ENCODE peak calls at places on chromosomes 16 and 17, in six cellular contexts. Z is adrenal gland, S is thoracic aorta, A is hepatocyte, G is A549, X is K562. W is an unnamed sample.

GRCh38 chr17:45414997-45415881 is 17.4 kb downstream of the ARHGAP27 start:
- DNase-seq in X (no peak), S (no peak), A (no peak), Z (no peak), G (no peak), W (no peak)

GRCh38 chr16:79261461-79261860 is 339.1 kb downstream of the MAF start:
- DNase-seq in A (peak; percentile 45), X (peak; percentile 42), Z (no peak), G (no peak), S (no peak), W (no peak)

GRCh38 chr16:50213939-50214519 is 52.3 kb upstream of the ADCY7 start:
- DNase-seq in S (no peak), Z (no peak), A (peak; percentile 54), X (peak; percentile 39), G (peak; percentile 52), W (no peak)

GRCh38 chr17:50765454-50766221 is 1.7 kb downstream of the ANKRD40CL start:
- DNase-seq in Z (no peak), G (no peak), X (no peak), S (no peak), A (no peak), W (no peak)

GRCh38 chr16:47045023-47045422 is 71.5 kb upstream of the DNAJA2 start:
- DNase-seq in Z (no peak), G (no peak), X (no peak), S (no peak), A (no peak), W (no peak)

GRCh38 chr17:46865100-46865499 is 13.7 kb downstream of the WNT9B start:
- DNase-seq in X (no peak), Z (no peak), G (no peak), A (no peak), S (no peak), W (no peak)

GRCh38 chr17:72954595-72954994 is 137.9 kb downstream of the SLC39A11 start:
- DNase-seq in Z (peak; percentile 46), A (no peak), X (no peak), S (no peak), G (no peak), W (no peak)

GRCh38 chr16:57783883-57784282 is 18.4 kb downstream of the KIFC3 start:
- DNase-seq in Z (no peak), S (no peak), G (no peak), X (no peak), A (no peak), W (no peak)

GRCh38 chr17:49277638-49278037 is 47.1 kb upstream of the PHOSPHO1 start:
- DNase-seq in X (no peak), S (no peak), Z (no peak), G (no peak), A (no peak), W (no peak)

GRCh38 chr17:2852729-2853110 is 56.5 kb downstream of the RAP1GAP2 start:
- DNase-seq in Z (no peak), X (no peak), G (no peak), S (no peak), A (no peak), W (no peak)

GRCh38 chr16:74842413-74842812 is 67.8 kb upstream of the FA2H start:
- DNase-seq in S (no peak), Z (no peak), X (no peak), A (no peak), G (no peak), W (no peak)

GRCh38 chr17:45149037-45149668 is 878 bp downstream of the HEXIM1 start:
- DNase-seq in Z (peak; percentile 88), G (peak; percentile 93), X (peak; percentile 81), A (peak; percentile 95), S (no peak), W (peak; percentile 89)

GRCh38 chr16:70703835-70704381 is 18.1 kb upstream of the MTSS2 start:
- DNase-seq in X (no peak), Z (no peak), A (no peak), G (no peak), S (no peak), W (no peak)

GRCh38 chr16:81280393-81280792 is 34.4 kb upstream of the GAN start:
- DNase-seq in A (no peak), G (no peak), Z (no peak), X (no peak), S (no peak), W (no peak)

GRCh38 chr17:2421315-2422147 is 20.7 kb upstream of the MNT start:
- DNase-seq in X (no peak), S (no peak), Z (peak; percentile 73), G (no peak), A (no peak), W (no peak)

GRCh38 chr16:14302031-14302398 is 230.9 kb downstream of the MRTFB start:
- DNase-seq in G (peak; percentile 56), Z (peak; percentile 66), S (no peak), X (peak; percentile 88), A (peak; percentile 87), W (peak; percentile 55)

GRCh38 chr16:80912651-80913050 is 94.0 kb downstream of the CMC2 start:
- DNase-seq in G (no peak), S (no peak), X (no peak), A (no peak), Z (no peak), W (no peak)

GRCh38 chr16:53064179-53064578 is 9.4 kb downstream of the CHD9 start:
- DNase-seq in X (no peak), G (no peak), Z (no peak), S (no peak), A (no peak), W (no peak)

GRCh38 chr16:53067675-53068074 is 12.9 kb downstream of the CHD9 start:
- DNase-seq in A (no peak), S (no peak), X (no peak), Z (no peak), G (no peak), W (no peak)

GRCh38 chr16:53061701-53062159 is 6.9 kb downstream of the CHD9 start:
- DNase-seq in S (no peak), A (no peak), Z (no peak), G (no peak), X (no peak), W (no peak)

GRCh38 chr16:53068423-53068833 is 13.6 kb downstream of the CHD9 start:
- DNase-seq in X (no peak), Z (no peak), S (no peak), A (no peak), G (no peak), W (no peak)

GRCh38 chr16:53065436-53066165 is 10.8 kb downstream of the CHD9 start:
- DNase-seq in X (no peak), Z (no peak), A (no peak), G (no peak), S (no peak), W (no peak)
- H3K4me1 ChIP-seq in X (no peaks in the 10 kb centered on the region), Z (peaks cover 41% of the 10 kb centered on the region), A (no peaks in the 10 kb centered on the region), G (peaks cover 15% of the 10 kb centered on the region), S (peaks cover 9% of the 10 kb centered on the region), W (no peaks in the 10 kb centered on the region)

DNA sequence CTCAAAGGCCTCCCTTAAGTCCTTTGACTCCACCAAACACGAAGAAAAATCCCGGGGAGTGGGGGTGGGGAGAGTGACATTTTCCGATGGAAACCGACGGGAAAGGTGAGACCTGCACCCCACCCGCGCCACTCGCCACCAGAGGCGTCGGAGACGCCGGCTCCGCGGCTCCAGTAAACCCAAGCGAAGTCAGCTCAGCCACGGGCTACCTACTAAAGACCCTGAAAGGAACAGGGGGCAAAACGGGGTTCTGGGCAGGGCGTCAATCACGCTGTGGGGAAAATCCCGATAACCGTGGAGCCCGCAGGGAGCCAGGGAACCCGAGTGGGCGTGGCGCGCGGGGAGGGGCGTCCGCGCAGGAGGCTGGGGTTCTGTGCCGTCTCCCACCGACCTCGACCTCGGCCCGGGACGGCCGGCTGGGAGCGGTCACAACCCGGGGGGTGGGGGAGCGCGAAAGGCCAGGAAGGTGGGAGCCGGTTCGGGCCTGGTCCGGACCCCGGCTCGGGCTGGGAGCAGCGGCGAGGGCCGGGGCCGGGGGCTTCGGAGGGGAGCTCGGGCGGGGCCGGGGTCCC is 565 bp downstream of the WDR45B start:
- DNase-seq in X (peak; percentile 65), A (peak; percentile 68), G (peak; percentile 56), Z (peak; percentile 50), S (no peak), W (peak; percentile 57)
- TF ChIP-seq CTCF in X (no peak), A (no peak), G (no peak), Z (no peak), S (no peak), W (no peak)

GRCh38 chr16:54284931-54285413 is 1.6 kb downstream of the IRX3 start:
- DNase-seq in S (no peak), Z (no peak), A (no peak), X (no peak), G (no peak), W (no peak)

GRCh38 chr16:54284319-54284930 is 2.2 kb downstream of the IRX3 start:
- DNase-seq in S (no peak), X (no peak), G (no peak), Z (no peak), A (peak; percentile 66), W (no peak)

GRCh38 chr16:54282202-54282922 is 4.2 kb downstream of the IRX3 start:
- DNase-seq in Z (peak; percentile 27), G (peak; percentile 77), A (peak; percentile 78), S (no peak), X (peak; percentile 73), W (no peak)

GRCh38 chr16:54282923-54283734 is 3.5 kb downstream of the IRX3 start:
- DNase-seq in X (no peak), S (no peak), Z (no peak), A (no peak), G (no peak), W (no peak)

DNA sequence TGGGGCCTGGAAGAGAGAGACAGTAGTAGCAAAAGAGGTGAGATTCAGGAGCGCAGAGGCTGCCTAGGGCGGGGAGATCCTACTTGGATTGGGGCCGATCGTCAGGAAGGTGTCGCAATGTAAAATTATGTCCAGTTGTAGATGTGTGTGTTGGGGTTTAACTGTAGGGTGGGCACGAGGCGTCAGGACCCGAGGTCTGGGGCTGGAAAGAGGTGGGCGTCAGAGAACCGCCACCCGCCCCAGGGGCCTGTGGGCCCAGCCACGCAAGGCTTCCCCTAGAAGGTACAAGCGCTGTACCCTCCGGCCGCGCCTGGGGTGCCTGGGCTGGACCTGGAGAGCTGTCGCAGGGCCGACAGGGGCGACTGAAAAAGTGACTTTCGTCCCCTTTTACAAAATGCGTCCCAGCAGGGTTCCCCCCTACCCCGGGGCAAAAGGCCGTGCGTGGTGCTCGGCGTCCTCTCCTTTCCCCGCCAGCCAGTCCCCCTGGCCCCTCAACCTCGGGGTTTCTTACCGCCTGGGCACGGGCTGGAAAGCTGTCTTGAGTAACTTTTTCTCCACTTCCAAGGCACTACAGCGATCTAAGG is 2.8 kb downstream of the IRX3 start:
- DNase-seq in A (no peak), X (no peak), S (no peak), Z (no peak), G (no peak), W (no peak)
- H3K4me3 ChIP-seq in A (peak overlapping the region; percentile 24), X (no peak overlapping the region), S (peak overlapping the region; percentile 87), Z (no peak overlapping the region), G (peak overlapping the region; percentile 80), W (no peak overlapping the region)

GRCh38 chr16:68275611-68276191 is 11.4 kb downstream of the SLC7A6 start:
- DNase-seq in G (no peak), X (no peak), S (no peak), Z (no peak), A (no peak), W (no peak)

GRCh38 chr16:68273896-68274295 is 9.6 kb downstream of the SLC7A6 start:
- DNase-seq in S (no peak), Z (no peak), X (no peak), G (no peak), A (no peak), W (no peak)

GRCh38 chr16:68272501-68273209 is 8.3 kb downstream of the SLC7A6 start:
- DNase-seq in S (no peak), A (no peak), X (no peak), G (no peak), Z (no peak), W (no peak)

GRCh38 chr16:68274441-68274840 is 10.1 kb downstream of the SLC7A6 start:
- DNase-seq in G (no peak), Z (no peak), A (no peak), S (no peak), X (no peak), W (no peak)

GRCh38 chr16:68273459-68273858 is 9.1 kb downstream of the SLC7A6 start:
- DNase-seq in Z (no peak), S (no peak), A (no peak), G (no peak), X (no peak), W (no peak)
- H3K4me1 ChIP-seq in Z (peaks cover 42% of the 10 kb centered on the region), S (peaks cover 44% of the 10 kb centered on the region), A (peaks cover 5% of the 10 kb centered on the region), G (peaks cover 17% of the 10 kb centered on the region), X (no peaks in the 10 kb centered on the region), W (no peaks in the 10 kb centered on the region)